ENCODE peak calls at places on chromosomes 16 and 17, in five cellular contexts. One of them, this sample, is unnamed.

GRCh38 chr16:48381201-48381600 is 4.0 kb downstream of the SIAH1 start:
- DNase-seq in H54: no peak
- DNase-seq in CD4-positive, alpha-beta T cell: no peak
- DNase-seq in GM06990: no peak
- DNase-seq in nephron progenitor cell: no peak
- DNase-seq in this sample: no peak

GRCh38 chr17:45030733-45031132 is 20.7 kb downstream of the DCAKD start:
- DNase-seq in nephron progenitor cell: no peak
- DNase-seq in GM06990: no peak
- DNase-seq in CD4-positive, alpha-beta T cell: no peak
- DNase-seq in H54: no peak
- DNase-seq in this sample: no peak

GRCh38 chr17:82013341-82013740 is 9.3 kb downstream of the CENPX start:
- DNase-seq in H54: no peak
- DNase-seq in GM06990: no peak
- DNase-seq in nephron progenitor cell: no peak
- DNase-seq in CD4-positive, alpha-beta T cell: no peak
- DNase-seq in this sample: no peak

GRCh38 chr17:81928497-81929252 is 1.1 kb upstream of the MAFG start:
- DNase-seq in CD4-positive, alpha-beta T cell: no peak
- DNase-seq in H54: no peak
- DNase-seq in nephron progenitor cell: no peak
- DNase-seq in GM06990: no peak
- DNase-seq in this sample: peak

GRCh38 chr17:31830971-31831755 is 27.9 kb downstream of the COPRS start:
- DNase-seq in CD4-positive, alpha-beta T cell: no peak
- DNase-seq in GM06990: no peak
- DNase-seq in nephron progenitor cell: no peak
- DNase-seq in H54: no peak
- DNase-seq in this sample: no peak

GRCh38 chr17:31593806-31594205 is 202.3 kb downstream of the RAB11FIP4 start:
- DNase-seq in H54: no peak
- DNase-seq in nephron progenitor cell: no peak
- DNase-seq in CD4-positive, alpha-beta T cell: no peak
- DNase-seq in GM06990: no peak
- DNase-seq in this sample: no peak

GRCh38 chr16:56241596-56241995 is 50.3 kb downstream of the GNAO1 start:
- DNase-seq in H54: no peak
- DNase-seq in nephron progenitor cell: no peak
- DNase-seq in CD4-positive, alpha-beta T cell: no peak
- DNase-seq in GM06990: no peak
- DNase-seq in this sample: no peak

GRCh38 chr16:66335704-66336329 is 30.7 kb upstream of the CDH5 start:
- DNase-seq in nephron progenitor cell: no peak
- DNase-seq in GM06990: no peak
- DNase-seq in CD4-positive, alpha-beta T cell: no peak
- DNase-seq in H54: no peak
- DNase-seq in this sample: no peak

GRCh38 chr16:745739-746138 is 4.9 kb upstream of the CIAO3 start:
- DNase-seq in CD4-positive, alpha-beta T cell: no peak
- DNase-seq in GM06990: peak
- DNase-seq in H54: no peak
- DNase-seq in nephron progenitor cell: peak
- DNase-seq in this sample: no peak

GRCh38 chr17:74426551-74427047 is 5.3 kb upstream of the GPRC5C start:
- DNase-seq in H54: no peak
- DNase-seq in GM06990: no peak
- DNase-seq in CD4-positive, alpha-beta T cell: no peak
- DNase-seq in nephron progenitor cell: no peak
- DNase-seq in this sample: no peak

GRCh38 chr16:66988197-66988788 is at the start of gene CES4A:
- DNase-seq in CD4-positive, alpha-beta T cell: no peak
- DNase-seq in GM06990: no peak
- DNase-seq in nephron progenitor cell: no peak
- DNase-seq in H54: no peak
- DNase-seq in this sample: no peak

GRCh38 chr17:19287651-19288050 is 50.5 kb downstream of the EPN2 start:
- DNase-seq in H54: no peak
- DNase-seq in nephron progenitor cell: no peak
- DNase-seq in CD4-positive, alpha-beta T cell: no peak
- DNase-seq in GM06990: no peak
- DNase-seq in this sample: no peak

GRCh38 chr17:82225368-82226029 is 3.3 kb upstream of the SLC16A3 start:
- DNase-seq in nephron progenitor cell: peak
- DNase-seq in CD4-positive, alpha-beta T cell: no peak
- DNase-seq in H54: no peak
- DNase-seq in GM06990: no peak
- DNase-seq in this sample: no peak

GRCh38 chr16:70267516-70267915 is 15.8 kb upstream of the EXOSC6 start:
- DNase-seq in nephron progenitor cell: peak
- DNase-seq in CD4-positive, alpha-beta T cell: no peak
- DNase-seq in GM06990: no peak
- DNase-seq in H54: peak
- DNase-seq in this sample: no peak

GRCh38 chr17:59761385-59762021 is 54.0 kb downstream of the VMP1 start:
- DNase-seq in CD4-positive, alpha-beta T cell: no peak
- DNase-seq in GM06990: no peak
- DNase-seq in nephron progenitor cell: no peak
- DNase-seq in H54: no peak
- DNase-seq in this sample: no peak

GRCh38 chr16:19419691-19420060 is 2.0 kb downstream of the TMC5 start:
- DNase-seq in CD4-positive, alpha-beta T cell: no peak
- DNase-seq in nephron progenitor cell: no peak
- DNase-seq in GM06990: no peak
- DNase-seq in H54: peak
- DNase-seq in this sample: no peak

GRCh38 chr17:59342681-59343127 is 11.2 kb downstream of the YPEL2 start:
- DNase-seq in CD4-positive, alpha-beta T cell: no peak
- DNase-seq in H54: no peak
- DNase-seq in GM06990: no peak
- DNase-seq in nephron progenitor cell: no peak
- DNase-seq in this sample: no peak

GRCh38 chr16:3007059-3007956 is 5.4 kb upstream of the CLDN9 start:
- DNase-seq in GM06990: no peak
- DNase-seq in nephron progenitor cell: no peak
- DNase-seq in CD4-positive, alpha-beta T cell: no peak
- DNase-seq in H54: no peak
- DNase-seq in this sample: no peak

GRCh38 chr17:81057777-81058176 is 22.8 kb downstream of the BAIAP2 start:
- DNase-seq in nephron progenitor cell: no peak
- DNase-seq in H54: no peak
- DNase-seq in GM06990: no peak
- DNase-seq in CD4-positive, alpha-beta T cell: no peak
- DNase-seq in this sample: no peak

GRCh38 chr16:87951550-87952538 is 610 bp downstream of the BANP start:
- DNase-seq in GM06990: peak
- DNase-seq in CD4-positive, alpha-beta T cell: no peak
- DNase-seq in H54: peak
- DNase-seq in nephron progenitor cell: peak
- DNase-seq in this sample: peak

GRCh38 chr17:58487589-58488427 is at the start of gene HSF5:
- DNase-seq in CD4-positive, alpha-beta T cell: peak
- DNase-seq in GM06990: peak
- DNase-seq in nephron progenitor cell: no peak
- DNase-seq in H54: no peak
- DNase-seq in this sample: peak

GRCh38 chr17:7574176-7574953 is 5.1 kb upstream of the CD68 start:
- DNase-seq in CD4-positive, alpha-beta T cell: no peak
- DNase-seq in GM06990: no peak
- DNase-seq in nephron progenitor cell: no peak
- DNase-seq in H54: no peak
- DNase-seq in this sample: no peak

GRCh38 chr16:4795181-4795827 is at the start of gene SMIM22:
- DNase-seq in CD4-positive, alpha-beta T cell: no peak
- DNase-seq in GM06990: no peak
- DNase-seq in H54: no peak
- DNase-seq in nephron progenitor cell: no peak
- DNase-seq in this sample: no peak

GRCh38 chr16:56783332-56783731 is 53.4 kb downstream of the NUP93 start:
- DNase-seq in H54: no peak
- DNase-seq in nephron progenitor cell: no peak
- DNase-seq in CD4-positive, alpha-beta T cell: no peak
- DNase-seq in GM06990: no peak
- DNase-seq in this sample: peak

GRCh38 chr16:53732296-53732929 is 28.5 kb downstream of the FTO start:
- DNase-seq in H54: no peak
- DNase-seq in CD4-positive, alpha-beta T cell: no peak
- DNase-seq in nephron progenitor cell: no peak
- DNase-seq in GM06990: no peak
- DNase-seq in this sample: no peak